ENCODE peak calls at places on chromosomes 3 and 15, in seven cellular contexts. One of them, this sample, is unnamed.

GRCh38 chr3:134445631-134446030 is 40.2 kb downstream of the ANAPC13 start:
- DNase-seq in heart left ventricle: peak; percentile 49
- DNase-seq in H54: no peak
- DNase-seq in K562: no peak
- DNase-seq in ovary: no peak
- DNase-seq in H1: no peak
- DNase-seq in A549: no peak
- DNase-seq in this sample: no peak

GRCh38 chr3:136734382-136735070 is 17.7 kb downstream of the STAG1 start:
- DNase-seq in heart left ventricle: no peak
- DNase-seq in H54: no peak
- DNase-seq in K562: no peak
- DNase-seq in ovary: no peak
- DNase-seq in H1: no peak
- DNase-seq in A549: no peak
- DNase-seq in this sample: peak; percentile 21

GRCh38 chr3:142997330-142997729 is 4.0 kb upstream of the U2SURP start:
- DNase-seq in heart left ventricle: no peak
- DNase-seq in H54: no peak
- DNase-seq in K562: no peak
- DNase-seq in ovary: no peak
- DNase-seq in H1: no peak
- DNase-seq in A549: no peak
- DNase-seq in this sample: no peak

GRCh38 chr15:68055224-68055705 is 1.1 kb downstream of the PIAS1 start:
- DNase-seq in heart left ventricle: no peak
- DNase-seq in H54: peak; percentile 19
- DNase-seq in K562: no peak
- DNase-seq in ovary: peak; percentile 18
- DNase-seq in H1: no peak
- DNase-seq in A549: peak; percentile 29
- DNase-seq in this sample: peak; percentile 49

GRCh38 chr3:134350861-134351311 is 23.4 kb downstream of the AMOTL2 start:
- DNase-seq in heart left ventricle: no peak
- DNase-seq in H54: no peak
- DNase-seq in K562: no peak
- DNase-seq in ovary: no peak
- DNase-seq in H1: no peak
- DNase-seq in A549: no peak
- DNase-seq in this sample: no peak

GRCh38 chr3:115146032-115146417 is 1.1 kb downstream of the ZBTB20 start:
- DNase-seq in heart left ventricle: no peak
- DNase-seq in H54: peak; percentile 52
- DNase-seq in K562: peak; percentile 4
- DNase-seq in ovary: no peak
- DNase-seq in H1: no peak
- DNase-seq in A549: peak; percentile 84
- DNase-seq in this sample: peak; percentile 82

GRCh38 chr3:141410408-141410807 is 42.1 kb downstream of the ZBTB38 start:
- DNase-seq in heart left ventricle: peak; percentile 79
- DNase-seq in H54: no peak
- DNase-seq in K562: no peak
- DNase-seq in ovary: peak; percentile 51
- DNase-seq in H1: no peak
- DNase-seq in A549: peak; percentile 78
- DNase-seq in this sample: no peak

GRCh38 chr3:78887608-78888011 is 880.2 kb downstream of the ROBO1 start:
- DNase-seq in heart left ventricle: no peak
- DNase-seq in H54: no peak
- DNase-seq in K562: no peak
- DNase-seq in ovary: no peak
- DNase-seq in H1: no peak
- DNase-seq in A549: no peak
- DNase-seq in this sample: no peak

GRCh38 chr15:31814082-31814481 is 216.2 kb upstream of the CHRNA7 start:
- DNase-seq in heart left ventricle: no peak
- DNase-seq in H54: no peak
- DNase-seq in K562: no peak
- DNase-seq in ovary: no peak
- DNase-seq in H1: no peak
- DNase-seq in A549: no peak
- DNase-seq in this sample: no peak

GRCh38 chr3:194908972-194909371 is 223.3 kb downstream of the FAM43A start:
- DNase-seq in heart left ventricle: no peak
- DNase-seq in H54: no peak
- DNase-seq in K562: no peak
- DNase-seq in ovary: no peak
- DNase-seq in H1: no peak
- DNase-seq in A549: no peak
- DNase-seq in this sample: no peak

GRCh38 chr3:194908432-194908966 is 222.8 kb downstream of the FAM43A start:
- DNase-seq in heart left ventricle: no peak
- DNase-seq in H54: no peak
- DNase-seq in K562: no peak
- DNase-seq in ovary: no peak
- DNase-seq in H1: no peak
- DNase-seq in A549: no peak
- DNase-seq in this sample: no peak

GRCh38 chr3:194905696-194906095 is 220.0 kb downstream of the FAM43A start:
- DNase-seq in heart left ventricle: no peak
- DNase-seq in H54: no peak
- DNase-seq in K562: no peak
- DNase-seq in ovary: no peak
- DNase-seq in H1: no peak
- DNase-seq in A549: no peak
- DNase-seq in this sample: no peak

GRCh38 chr3:194906229-194906629 is 220.5 kb downstream of the FAM43A start:
- DNase-seq in heart left ventricle: no peak
- DNase-seq in H54: no peak
- DNase-seq in K562: no peak
- DNase-seq in ovary: no peak
- DNase-seq in H1: no peak
- DNase-seq in A549: no peak
- DNase-seq in this sample: no peak

GRCh38 chr3:194906970-194907629 is 221.4 kb downstream of the FAM43A start:
- DNase-seq in heart left ventricle: no peak
- DNase-seq in H54: no peak
- DNase-seq in K562: no peak
- DNase-seq in ovary: no peak
- DNase-seq in H1: no peak
- DNase-seq in A549: no peak
- DNase-seq in this sample: no peak
- TF ChIP-seq POLR2A in heart left ventricle: no peak
- TF ChIP-seq POLR2A in H54: no peak
- TF ChIP-seq POLR2A in K562: no peak
- TF ChIP-seq POLR2A in ovary: no peak
- TF ChIP-seq POLR2A in H1: no peak
- TF ChIP-seq POLR2A in A549: no peak
- TF ChIP-seq POLR2A in this sample: no peak

GRCh38 chr3:150300847-150301517 is 107.1 kb upstream of the TSC22D2 start:
- DNase-seq in heart left ventricle: no peak
- DNase-seq in H54: no peak
- DNase-seq in K562: no peak
- DNase-seq in ovary: no peak
- DNase-seq in H1: no peak
- DNase-seq in A549: no peak
- DNase-seq in this sample: no peak
- TF ChIP-seq POLR2A in heart left ventricle: no peak
- TF ChIP-seq POLR2A in H54: no peak
- TF ChIP-seq POLR2A in K562: no peak
- TF ChIP-seq POLR2A in ovary: no peak
- TF ChIP-seq POLR2A in H1: no peak
- TF ChIP-seq POLR2A in A549: no peak
- TF ChIP-seq POLR2A in this sample: no peak

GRCh38 chr3:65955792-65956477 is 82.8 kb downstream of the MAGI1 start:
- DNase-seq in heart left ventricle: no peak
- DNase-seq in H54: no peak
- DNase-seq in K562: no peak
- DNase-seq in ovary: no peak
- DNase-seq in H1: no peak
- DNase-seq in A549: peak; percentile 37
- DNase-seq in this sample: no peak

GRCh38 chr3:65951836-65952505 is 86.7 kb downstream of the MAGI1 start:
- DNase-seq in heart left ventricle: no peak
- DNase-seq in H54: no peak
- DNase-seq in K562: no peak
- DNase-seq in ovary: no peak
- DNase-seq in H1: no peak
- DNase-seq in A549: no peak
- DNase-seq in this sample: no peak

GRCh38 chr3:65952842-65953241 is 85.9 kb downstream of the MAGI1 start:
- DNase-seq in heart left ventricle: no peak
- DNase-seq in H54: no peak
- DNase-seq in K562: no peak
- DNase-seq in ovary: no peak
- DNase-seq in H1: no peak
- DNase-seq in A549: no peak
- DNase-seq in this sample: no peak

GRCh38 chr3:65953881-65954733 is 84.6 kb downstream of the MAGI1 start:
- DNase-seq in heart left ventricle: peak; percentile 43
- DNase-seq in H54: no peak
- DNase-seq in K562: no peak
- DNase-seq in ovary: no peak
- DNase-seq in H1: no peak
- DNase-seq in A549: peak; percentile 19
- DNase-seq in this sample: no peak

DNA sequence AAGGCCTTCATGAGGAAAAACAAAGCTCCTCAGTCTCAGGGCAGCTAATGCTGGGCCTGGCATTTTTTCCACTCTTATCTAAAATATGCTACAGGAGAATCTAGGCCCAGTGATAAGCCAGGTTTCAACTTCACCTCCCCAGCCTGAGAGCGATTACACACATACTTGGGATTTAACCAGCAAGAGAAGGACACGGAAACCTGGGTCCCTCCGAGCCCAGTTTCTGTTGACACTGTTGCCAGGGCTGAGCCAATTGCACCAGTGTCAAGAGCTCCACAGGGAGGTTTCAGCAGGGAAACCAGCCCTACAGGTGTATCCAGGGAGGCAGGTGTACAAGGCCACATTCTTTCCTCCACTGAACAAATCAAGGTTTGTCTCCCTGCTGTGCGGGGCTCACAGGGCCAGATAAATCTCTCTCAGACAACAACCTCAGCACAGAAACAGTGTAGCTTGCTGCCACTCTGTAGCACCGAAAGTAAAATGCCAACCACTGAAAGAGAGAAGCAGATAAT is 85.4 kb downstream of the MAGI1 start:
- DNase-seq in heart left ventricle: no peak
- DNase-seq in H54: no peak
- DNase-seq in K562: no peak
- DNase-seq in ovary: no peak
- DNase-seq in H1: peak; percentile 57
- DNase-seq in A549: no peak
- DNase-seq in this sample: no peak
- TF ChIP-seq POLR2A in heart left ventricle: no peak
- TF ChIP-seq POLR2A in H54: no peak
- TF ChIP-seq POLR2A in K562: no peak
- TF ChIP-seq POLR2A in ovary: no peak
- TF ChIP-seq POLR2A in H1: peak; percentile 56
- TF ChIP-seq POLR2A in A549: no peak
- TF ChIP-seq POLR2A in this sample: no peak

DNA sequence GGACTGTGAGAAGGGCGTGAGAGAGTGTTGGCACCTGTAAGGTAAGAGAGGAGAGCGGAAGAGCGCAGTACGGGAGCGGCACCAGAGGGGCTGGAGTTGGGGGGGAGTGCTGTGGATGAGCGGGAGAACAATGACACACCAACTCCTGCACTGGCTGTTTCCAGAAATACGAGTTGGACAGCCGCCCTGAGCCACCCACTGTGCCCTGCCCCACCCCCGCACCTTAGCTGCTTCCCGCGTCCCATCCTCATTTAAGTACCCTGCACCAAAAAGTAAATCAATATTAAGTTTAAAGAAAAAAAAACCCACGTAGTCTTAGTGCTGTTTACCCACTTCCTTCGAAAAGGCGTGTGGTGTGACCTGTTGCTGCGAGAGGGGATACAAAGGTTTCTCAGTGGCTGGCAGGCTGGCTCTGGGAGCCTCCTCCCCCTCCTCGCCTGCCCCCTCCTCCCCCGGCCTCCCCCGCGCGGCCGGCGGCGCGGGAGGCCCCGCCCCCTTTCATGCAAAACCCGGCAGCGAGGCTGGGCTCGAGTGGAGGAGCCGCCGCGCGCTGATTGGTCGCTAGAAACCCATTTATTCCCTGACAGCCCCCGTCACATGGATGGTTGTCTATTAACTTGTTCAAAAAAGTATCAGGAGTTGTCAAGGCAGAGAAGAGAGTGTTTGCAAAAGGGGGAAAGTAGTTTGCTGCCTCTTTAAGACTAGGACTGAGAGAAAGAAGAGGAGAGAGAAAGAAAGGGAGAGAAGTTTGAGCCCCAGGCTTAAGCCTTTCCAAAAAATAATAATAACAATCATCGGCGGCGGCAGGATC is at the start of gene SOX2:
- DNase-seq in heart left ventricle: peak; percentile 43
- DNase-seq in H54: peak; percentile 85
- DNase-seq in K562: peak; percentile 68
- DNase-seq in ovary: no peak
- DNase-seq in H1: peak; percentile 78
- DNase-seq in A549: peak; percentile 91
- DNase-seq in this sample: peak; percentile 63
- TF ChIP-seq POLR2A in heart left ventricle: no peak
- TF ChIP-seq POLR2A in H54: no peak
- TF ChIP-seq POLR2A in K562: no peak
- TF ChIP-seq POLR2A in ovary: no peak
- TF ChIP-seq POLR2A in H1: peak; percentile 66
- TF ChIP-seq POLR2A in A549: no peak
- TF ChIP-seq POLR2A in this sample: no peak

This sample was measured in erythroblast.